ENCODE peak calls at places on chromosome 20, in four cellular contexts. G is neuronal stem cell, B is psoas muscle, L is heart left ventricle. R is an unnamed sample. For H3K36me3 and H3K27me3, the result is how much of the 10 kb centered on the place peaks cover.

GRCh38 chr20:56244259-56244658 is 4.3 kb upstream of the MC3R start:
- DNase-seq in G (no peak), B (no peak), L (no peak), R (no peak)

GRCh38 chr20:6122111-6122872 is 538 bp downstream of the FERMT1 start:
- DNase-seq in G (no peak), B (no peak), L (no peak), R (peak)

GRCh38 chr20:2417142-2417541 is 36.4 kb downstream of the TGM6 start:
- DNase-seq in G (no peak), B (no peak), L (no peak), R (no peak)

GRCh38 chr20:45538209-45538798 is 978 bp downstream of the WFDC6 start:
- DNase-seq in G (no peak), B (no peak), L (no peak), R (peak)

GRCh38 chr20:57791946-57792328 is 82.1 kb upstream of the PMEPA1 start:
- DNase-seq in G (no peak), B (no peak), L (no peak), R (no peak)

GRCh38 chr20:12605751-12606150 is 403.0 kb upstream of the SPTLC3 start:
- DNase-seq in G (no peak), B (no peak), L (no peak), R (no peak)

GRCh38 chr20:10609726-10610125 is 64.1 kb downstream of the JAG1 start:
- DNase-seq in G (no peak), B (no peak), L (no peak), R (no peak)

GRCh38 chr20:38315290-38315966 is 11.5 kb downstream of the BPI start:
- DNase-seq in G (no peak), B (no peak), L (no peak), R (no peak)

GRCh38 chr20:3681352-3681930 is 369 bp downstream of the ADAM33 start:
- DNase-seq in G (no peak), B (no peak), L (no peak), R (no peak)

GRCh38 chr20:7772376-7772775 is 167.9 kb downstream of the HAO1 start:
- DNase-seq in G (no peak), B (no peak), L (no peak), R (no peak)

GRCh38 chr20:46831633-46832011 is 63.0 kb upstream of the EYA2 start:
- DNase-seq in G (no peak), B (no peak), L (no peak), R (no peak)

GRCh38 chr20:1242530-1242929 is 16.7 kb downstream of the RAD21L1 start:
- DNase-seq in G (no peak), B (no peak), L (no peak), R (no peak)

GRCh38 chr20:8209061-8209460 is 77.0 kb downstream of the PLCB1 start:
- DNase-seq in G (no peak), B (no peak), L (no peak), R (no peak)

GRCh38 chr20:62900692-62901584 is 25.4 kb downstream of the DIDO1 start:
- DNase-seq in G (no peak), B (no peak), L (no peak), R (peak)

GRCh38 chr20:54497931-54498718 is 22.7 kb downstream of the DOK5 start:
- DNase-seq in G (no peak), B (no peak), L (no peak), R (no peak)

GRCh38 chr20:9417665-9418064 is 96.7 kb upstream of the LAMP5 start:
- DNase-seq in G (no peak), B (no peak), L (no peak), R (no peak)

GRCh38 chr20:49505518-49505917 is 23.1 kb upstream of the KCNB1 start:
- DNase-seq in G (peak), B (no peak), L (no peak), R (peak)

GRCh38 chr20:63544241-63544957 is 3.1 kb downstream of the SRMS start:
- DNase-seq in G (no peak), B (no peak), L (no peak), R (no peak)

GRCh38 chr20:967796-968742 is 34.0 kb downstream of the RSPO4 start:
- DNase-seq in G (no peak), B (no peak), L (peak), R (peak)

DNA sequence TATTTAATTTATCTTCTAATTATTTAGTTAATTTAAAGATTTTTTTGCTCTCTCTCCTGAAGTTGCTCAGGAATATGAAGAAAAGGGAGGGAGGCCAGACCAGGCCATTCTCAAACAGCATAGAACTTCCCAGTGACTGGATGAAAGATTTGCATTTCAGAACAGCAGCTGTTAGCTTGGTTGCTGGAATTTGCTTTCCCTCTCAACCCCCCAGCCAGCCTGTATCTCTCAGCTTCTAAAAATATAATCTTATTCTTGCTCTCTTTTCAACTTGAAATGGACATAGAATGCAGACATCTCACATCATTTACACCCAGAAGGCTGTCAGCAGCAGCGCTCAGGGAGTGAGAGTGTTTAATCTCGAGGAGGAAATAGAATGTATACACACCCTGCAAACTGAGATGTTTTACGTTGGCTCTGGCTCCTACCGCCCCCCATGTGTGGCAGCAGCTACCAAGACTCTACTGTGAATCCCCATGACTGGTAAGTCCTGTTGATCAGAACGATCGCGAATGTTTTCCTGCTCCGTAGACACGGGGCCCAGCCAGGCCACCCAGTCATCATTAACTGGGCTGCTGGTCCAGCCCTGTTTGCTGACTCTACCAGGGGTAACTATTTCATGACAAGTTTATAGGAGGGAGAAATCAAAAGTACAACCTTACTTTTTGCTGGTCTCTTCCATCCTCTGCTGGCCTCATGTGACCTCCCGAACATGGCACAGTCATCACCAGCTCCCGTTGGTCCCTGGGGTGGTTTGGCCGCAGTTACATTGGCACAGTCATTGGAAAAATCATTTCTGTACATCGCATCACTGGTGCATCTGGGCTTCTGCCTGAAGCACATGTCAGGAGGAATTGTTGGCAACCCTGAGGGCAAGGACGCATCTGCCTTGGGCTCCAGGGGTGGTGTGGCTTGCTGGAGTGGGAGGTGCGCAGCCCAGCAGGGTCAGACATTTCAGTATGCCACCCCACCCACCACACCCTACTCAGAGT is 163.2 kb upstream of the SLC24A3 start:
- DNase-seq in G (no peak), B (no peak), L (no peak), R (no peak)
- H3K4me3 ChIP-seq in G (no peak), B (peak), L (no peak), R (no peak)

GRCh38 chr20:21323640-21324039 is 20.5 kb downstream of the XRN2 start:
- DNase-seq in G (no peak), B (no peak), L (no peak), R (no peak)

GRCh38 chr20:21322083-21322710 is 19.1 kb downstream of the XRN2 start:
- DNase-seq in G (no peak), B (no peak), L (no peak), R (no peak)

GRCh38 chr20:21324126-21324525 is 21.0 kb downstream of the XRN2 start:
- DNase-seq in G (no peak), B (no peak), L (no peak), R (no peak)

GRCh38 chr20:21325296-21325695 is 22.2 kb downstream of the XRN2 start:
- DNase-seq in G (no peak), B (no peak), L (no peak), R (no peak)

GRCh38 chr20:21322921-21323321 is 19.8 kb downstream of the XRN2 start:
- DNase-seq in G (no peak), B (no peak), L (no peak), R (no peak)
- H3K36me3 ChIP-seq in G (under half), B (under half), L (under half), R (under half)

GRCh38 chr20:22339946-22340345 is 244.4 kb downstream of the FOXA2 start:
- DNase-seq in G (no peak), B (no peak), L (no peak), R (no peak)

GRCh38 chr20:22333885-22334545 is 250.4 kb downstream of the FOXA2 start:
- DNase-seq in G (peak), B (peak), L (no peak), R (peak)

GRCh38 chr20:22339091-22339881 is 245.1 kb downstream of the FOXA2 start:
- DNase-seq in G (peak), B (no peak), L (no peak), R (peak)

GRCh38 chr20:22338140-22338708 is 246.1 kb downstream of the FOXA2 start:
- DNase-seq in G (no peak), B (no peak), L (no peak), R (no peak)

DNA sequence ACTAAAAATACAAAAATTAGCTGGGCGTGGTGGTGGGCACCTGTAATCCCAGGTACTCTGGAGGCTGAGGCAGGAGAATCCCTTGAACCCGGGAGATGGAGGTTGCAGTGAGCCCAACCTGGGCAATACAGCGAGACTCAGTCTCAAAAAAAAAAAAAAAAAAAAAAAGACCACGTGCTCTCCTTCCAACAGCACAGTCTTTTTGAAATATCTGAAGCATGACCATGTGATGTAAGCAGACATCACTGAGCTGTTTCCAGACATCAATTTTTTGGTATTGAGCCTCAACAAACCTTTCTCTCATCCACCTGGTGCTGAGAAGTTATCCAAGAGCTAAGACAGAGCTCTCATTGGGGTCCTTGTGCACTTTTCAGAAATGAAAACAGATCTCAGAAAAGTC is 249.2 kb downstream of the FOXA2 start:
- DNase-seq in G (no peak), B (no peak), L (no peak), R (no peak)
- H3K27me3 ChIP-seq in G (under half), B (under half), L (under half), R (under half)

DNA sequence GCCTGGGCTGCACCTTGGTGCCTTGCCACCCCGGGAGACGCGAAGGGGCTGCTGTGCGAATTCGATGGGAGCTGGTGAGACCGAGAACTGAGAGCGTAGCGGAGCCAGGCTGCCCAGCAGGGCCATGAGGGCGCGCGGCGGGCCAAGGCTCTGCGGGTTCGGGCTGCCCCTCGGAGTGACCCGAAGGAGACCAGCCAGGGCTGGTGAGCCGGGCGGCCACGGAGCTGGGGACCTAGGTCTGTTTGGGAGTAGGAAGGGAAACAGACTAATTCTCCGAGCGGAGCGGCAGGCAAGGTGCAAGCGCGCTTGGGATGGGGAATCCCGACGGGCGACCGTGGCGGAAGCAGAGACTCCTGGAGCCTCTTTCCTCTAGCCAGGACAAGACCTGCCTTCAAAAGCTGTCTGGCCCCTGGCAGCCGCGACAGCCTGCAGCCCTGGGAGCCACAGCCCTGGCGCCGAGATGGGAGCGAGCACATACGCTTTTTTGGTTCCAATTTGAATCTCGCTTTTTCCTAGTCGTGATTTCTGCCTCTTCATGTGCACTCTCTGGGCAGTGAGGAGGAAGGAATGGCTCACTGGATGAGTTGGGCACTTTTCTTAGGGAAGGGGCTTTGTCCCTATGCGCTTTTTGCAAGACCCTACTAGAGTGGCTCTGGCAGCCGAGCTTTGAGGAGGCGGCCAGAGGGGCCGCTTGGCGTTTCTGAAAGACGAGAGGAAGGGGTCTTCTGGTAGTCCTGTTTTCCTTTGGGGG is 777 bp downstream of the SYNDIG1 start:
- DNase-seq in G (peak), B (no peak), L (no peak), R (peak)
- H3K4me3 ChIP-seq in G (peak), B (peak), L (peak), R (peak)

DNA sequence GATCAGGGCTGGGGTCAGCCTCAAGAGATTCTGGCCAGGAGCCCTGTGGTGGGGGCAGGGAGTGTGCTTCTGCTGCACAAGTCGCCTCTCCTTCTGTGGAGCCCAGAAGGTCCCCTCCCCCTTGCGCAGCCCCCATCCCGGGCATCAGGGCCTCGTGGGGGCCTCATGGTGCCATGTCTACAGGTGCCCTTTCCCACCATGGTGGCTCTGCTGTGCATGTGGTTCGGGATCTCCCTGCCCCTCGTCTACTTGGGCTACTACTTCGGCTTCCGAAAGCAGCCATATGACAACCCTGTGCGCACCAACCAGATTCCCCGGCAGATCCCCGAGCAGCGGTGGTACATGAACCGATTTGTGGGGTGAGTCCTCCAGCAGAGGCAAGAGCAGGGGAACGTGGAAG is 48.1 kb downstream of the TM9SF4 start:
- DNase-seq in G (no peak), B (no peak), L (no peak), R (no peak)
- H3K36me3 ChIP-seq in G (under half), B (under half), L (half or more), R (half or more)

GRCh38 chr20:61846074-61846473 is 219.6 kb downstream of the TAF4 start:
- DNase-seq in G (no peak), B (no peak), L (peak), R (no peak)

GRCh38 chr20:61845276-61845675 is 220.4 kb downstream of the TAF4 start:
- DNase-seq in G (peak), B (no peak), L (no peak), R (peak)

GRCh38 chr20:61846741-61847419 is 218.8 kb downstream of the TAF4 start:
- DNase-seq in G (no peak), B (no peak), L (peak), R (no peak)

GRCh38 chr20:61842011-61842410 is 223.7 kb downstream of the TAF4 start:
- DNase-seq in G (no peak), B (no peak), L (no peak), R (no peak)

DNA sequence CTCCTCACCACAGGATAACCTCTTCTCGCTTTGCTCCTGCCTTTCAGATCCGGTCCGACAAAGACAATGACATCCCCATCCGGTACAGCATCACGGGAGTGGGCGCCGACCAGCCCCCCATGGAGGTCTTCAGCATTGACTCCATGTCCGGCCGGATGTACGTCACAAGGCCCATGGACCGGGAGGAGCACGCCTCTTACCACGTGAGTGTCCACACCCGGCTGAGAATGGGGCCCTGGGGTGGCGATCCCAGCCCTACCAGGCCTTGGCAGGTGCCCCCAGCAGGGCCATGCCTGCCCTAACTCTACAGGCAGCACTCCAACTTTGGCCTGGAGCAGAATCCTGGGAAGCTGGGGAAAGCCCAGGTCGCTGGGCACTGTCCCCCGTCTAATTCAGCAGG is 221.1 kb downstream of the TAF4 start:
- DNase-seq in G (no peak), B (no peak), L (peak), R (no peak)
- H3K27me3 ChIP-seq in G (under half), B (under half), L (under half), R (under half)

DNA sequence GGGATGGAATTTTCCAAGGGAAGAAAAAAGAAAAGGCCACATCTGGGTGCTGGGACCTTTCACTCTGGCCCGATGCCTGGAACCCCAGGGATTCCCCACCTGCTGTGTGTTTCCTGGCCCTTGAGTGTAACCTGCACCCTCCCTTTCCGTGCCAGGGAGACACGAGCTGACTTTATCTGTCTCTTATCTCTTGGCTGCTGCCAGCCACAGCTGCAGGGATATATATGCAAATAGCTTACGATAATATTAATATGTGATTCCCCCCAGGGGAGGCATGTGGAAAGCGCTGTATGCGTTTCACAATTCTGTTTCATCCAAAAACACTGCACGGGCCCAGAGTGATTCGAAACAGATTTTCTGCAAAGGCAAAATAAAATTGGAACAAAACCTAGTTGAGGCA is 1.5 kb downstream of the RIPOR3 start:
- DNase-seq in G (no peak), B (peak), L (no peak), R (no peak)
- H3K4me3 ChIP-seq in G (no peak), B (peak), L (peak), R (no peak)

GRCh38 chr20:31716818-31717477 is 5.7 kb downstream of the BCL2L1 start:
- DNase-seq in G (no peak), B (no peak), L (no peak), R (no peak)
- H3K36me3 ChIP-seq in G (under half), B (under half), L (under half), R (under half)

GRCh38 chr20:43920797-43921196 is 6.1 kb downstream of the TOX2 start:
- DNase-seq in G (no peak), B (no peak), L (no peak), R (no peak)
- H3K27me3 ChIP-seq in G (half or more), B (under half), L (under half), R (under half)